ENCODE peak calls at places on chromosomes 13 and 19, in four cellular contexts. B is H1, D is mesendoderm, M is H9. L is an unnamed sample. For H3K79me2, the result is how much of the 10 kb centered on the place peaks cover.

GRCh38 chr19:46133777-46134231 is 9.3 kb upstream of the IGFL3 start:
- DNase-seq in B (no peak), D (peak), M (peak), L (peak)

GRCh38 chr19:53521373-53522202 is 16.4 kb upstream of the ZNF331 start:
- DNase-seq in B (no peak), D (no peak), M (no peak), L (no peak)

GRCh38 chr13:27203854-27204253 is 32.2 kb upstream of the USP12 start:
- DNase-seq in B (no peak), D (no peak), M (no peak), L (no peak)

GRCh38 chr13:44868397-44868796 is 120.9 kb downstream of the NUFIP1 start:
- DNase-seq in B (no peak), D (no peak), M (no peak), L (no peak)

GRCh38 chr19:7870571-7871279 is 3.5 kb downstream of the PRR36 start:
- DNase-seq in B (peak), D (peak), M (peak), L (peak)

GRCh38 chr19:1592755-1593628 is at the start of gene MBD3:
- DNase-seq in B (peak), D (peak), M (peak), L (peak)

GRCh38 chr19:16044746-16045145 is 31.5 kb upstream of the TPM4 start:
- DNase-seq in B (no peak), D (no peak), M (no peak), L (no peak)

GRCh38 chr13:50646070-50646469 is 197.4 kb downstream of the DLEU7 start:
- DNase-seq in B (no peak), D (no peak), M (no peak), L (peak)

GRCh38 chr13:59531571-59532091 is 632.1 kb downstream of the DIAPH3 start:
- DNase-seq in B (peak), D (peak), M (peak), L (peak)

GRCh38 chr19:6761053-6761676 is 6.1 kb downstream of the SH2D3A start:
- DNase-seq in B (no peak), D (peak), M (peak), L (no peak)

GRCh38 chr13:100363874-100364273 is 224.7 kb downstream of the GGACT start:
- DNase-seq in B (no peak), D (no peak), M (no peak), L (no peak)

GRCh38 chr19:44653977-44654784 is 10.5 kb downstream of the PVR start:
- DNase-seq in B (peak), D (peak), M (peak), L (peak)

GRCh38 chr19:55389386-55390317 is 3.9 kb downstream of the RPL28 start:
- DNase-seq in B (no peak), D (no peak), M (no peak), L (no peak)

GRCh38 chr19:55386515-55386947 is 799 bp downstream of the RPL28 start:
- DNase-seq in B (no peak), D (no peak), M (no peak), L (peak)

GRCh38 chr19:55385749-55386514 is at the start of gene RPL28:
- DNase-seq in B (peak), D (peak), M (peak), L (peak)

GRCh38 chr19:55390461-55390880 is 4.7 kb downstream of the RPL28 start:
- DNase-seq in B (no peak), D (peak), M (no peak), L (no peak)

GRCh38 chr19:55387736-55388497 is 2.2 kb downstream of the RPL28 start:
- DNase-seq in B (no peak), D (no peak), M (no peak), L (no peak)
- H3K79me2 ChIP-seq in B (under half), D (under half), M (under half), L (under half)

GRCh38 chr13:73259061-73259908 is 200.5 kb downstream of the KLF5 start:
- DNase-seq in B (no peak), D (peak), M (no peak), L (no peak)
- H4K8ac ChIP-seq in B (no peak), D (no peak), M (no peak), L (no peak)

GRCh38 chr19:3932931-3933810 is at the start of gene NMRK2:
- DNase-seq in B (peak), D (peak), M (peak), L (no peak)

GRCh38 chr19:3931041-3931440 is 1.8 kb upstream of the NMRK2 start:
- DNase-seq in B (no peak), D (no peak), M (no peak), L (no peak)

GRCh38 chr19:3936506-3937442 is 3.9 kb downstream of the NMRK2 start:
- DNase-seq in B (no peak), D (no peak), M (no peak), L (no peak)
- H2AK5ac ChIP-seq in B (no peak), D (no peak), M (no peak), L (no peak)

DNA sequence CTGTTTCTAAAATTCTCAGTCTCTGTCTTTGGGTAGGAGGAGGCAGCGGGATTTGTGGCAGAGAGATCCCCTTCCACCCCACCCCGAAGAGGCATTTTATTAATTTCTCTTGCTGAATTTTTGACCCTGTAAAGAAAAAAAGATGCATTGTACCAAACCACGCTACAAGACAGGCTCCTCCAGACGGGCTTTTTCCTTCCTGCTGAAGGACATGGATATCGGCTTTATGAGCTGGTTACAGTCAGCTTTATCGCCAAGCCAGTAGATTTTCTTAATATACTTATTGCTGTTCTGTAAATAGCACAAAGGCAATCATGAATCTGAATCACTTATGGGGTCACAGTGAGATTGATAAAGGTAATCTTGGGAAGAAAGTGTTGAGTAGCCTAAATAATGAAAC is 24.5 kb downstream of the MBNL2 start:
- DNase-seq in B (no peak), D (no peak), M (no peak), L (no peak)
- H3K79me2 ChIP-seq in B (under half), D (under half), M (under half), L (under half)

GRCh38 chr19:10565028-10565566 is 713 bp downstream of the KRI1 start:
- DNase-seq in B (no peak), D (peak), M (peak), L (no peak)
- H4K8ac ChIP-seq in B (peak), D (no peak), M (no peak), L (peak)

GRCh38 chr19:38143847-38144246 is 80.2 kb downstream of the DPF1 start:
- DNase-seq in B (no peak), D (peak), M (no peak), L (no peak)
- H2AK5ac ChIP-seq in B (no peak), D (no peak), M (no peak), L (no peak)

L was measured in trophoblast cell.